ENCODE peak calls at places on chromosomes 7 and 10, in nine cellular contexts. U is MG63; Q is lung; X is GM12891; J is bronchial epithelial cell; C is stimulated activated CD4-positive, alpha-beta T cell treated with anti-CD3 and anti-CD28 coated beads, Interleukin-2, amount 100 ng/mL, for 48 hours; B is upper lobe of right lung; G is DMS153; O is occipital lobe. Y is an unnamed sample.

GRCh38 chr10:5071411-5072198 is 22.6 kb upstream of the AKR1C3 start:
- DNase-seq in Q (peak), B (no peak), G (peak), O (peak), U (peak), X (no peak), J (peak), C (no peak), Y (peak)

GRCh38 chr10:21475393-21475792 is 50.1 kb downstream of the SKIDA1 start:
- DNase-seq in U (no peak), X (no peak), B (no peak), C (no peak), G (no peak), J (no peak), Q (no peak), O (no peak), Y (no peak)

GRCh38 chr10:6204341-6205191 is 1.8 kb downstream of the PFKFB3 start:
- DNase-seq in C (no peak), G (no peak), X (no peak), J (peak), Q (peak), U (peak), O (peak), B (peak), Y (no peak)

GRCh38 chr7:107047902-107048782 is 3.6 kb downstream of the PRKAR2B start:
- DNase-seq in O (no peak), J (no peak), X (no peak), B (no peak), G (no peak), C (no peak), U (no peak), Q (no peak), Y (no peak)

GRCh38 chr7:117127585-117128168 is 174.4 kb downstream of the ST7 start:
- DNase-seq in Q (peak), B (no peak), O (no peak), J (peak), C (peak), U (no peak), X (no peak), G (peak), Y (no peak)

GRCh38 chr10:44395902-44396670 is 11.2 kb upstream of the CXCL12 start:
- DNase-seq in Q (no peak), J (no peak), C (no peak), B (peak), U (no peak), G (no peak), O (no peak), X (no peak), Y (no peak)

GRCh38 chr10:95501203-95502094 is 59.7 kb downstream of the SORBS1 start:
- DNase-seq in U (no peak), X (no peak), C (no peak), Q (no peak), B (no peak), G (no peak), O (no peak), J (peak), Y (no peak)

GRCh38 chr10:43056568-43057011 is 20.3 kb upstream of the RET start:
- DNase-seq in U (no peak), J (no peak), G (no peak), O (no peak), C (no peak), Q (no peak), X (no peak), B (peak), Y (no peak)

GRCh38 chr10:70130878-70131559 is 1.6 kb downstream of the AIFM2 start:
- DNase-seq in Q (no peak), O (no peak), U (no peak), C (no peak), B (peak), X (no peak), G (no peak), J (peak), Y (no peak)

GRCh38 chr7:80942261-80943041 is 23.6 kb upstream of the SEMA3C start:
- DNase-seq in C (no peak), U (peak), G (no peak), Q (peak), O (no peak), B (no peak), J (peak), X (no peak), Y (peak)

GRCh38 chr10:47348661-47349470 is 703 bp downstream of the RBP3 start:
- DNase-seq in X (no peak), B (no peak), C (no peak), J (no peak), Q (no peak), G (no peak), U (no peak), O (no peak), Y (no peak)

GRCh38 chr10:2460846-2461245 is 606.5 kb upstream of the PFKP start:
- DNase-seq in G (no peak), O (no peak), C (no peak), J (no peak), X (no peak), U (no peak), B (no peak), Q (no peak), Y (no peak)

GRCh38 chr10:80275756-80276155 is 13.7 kb downstream of the MAT1A start:
- DNase-seq in G (no peak), B (no peak), X (no peak), J (no peak), U (no peak), C (no peak), Q (no peak), O (no peak), Y (no peak)

GRCh38 chr7:107152011-107152410 is 16.8 kb upstream of the HBP1 start:
- DNase-seq in X (no peak), U (no peak), C (no peak), J (peak), Q (no peak), G (no peak), B (no peak), O (no peak), Y (no peak)

GRCh38 chr10:49220031-49220430 is 31.8 kb upstream of the TMEM273 start:
- DNase-seq in U (no peak), G (no peak), J (peak), X (no peak), Q (no peak), C (no peak), O (no peak), B (no peak), Y (no peak)

GRCh38 chr10:104311184-104311720 is 27.0 kb downstream of the ITPRIP start:
- DNase-seq in O (no peak), U (no peak), G (no peak), B (no peak), J (no peak), Q (no peak), C (no peak), X (no peak), Y (no peak)

GRCh38 chr10:90817173-90817889 is 40.5 kb downstream of the HTR7 start:
- DNase-seq in B (no peak), C (no peak), Q (no peak), X (no peak), O (no peak), J (peak), G (no peak), U (no peak), Y (no peak)

GRCh38 chr10:78623577-78624215 is 445.1 kb upstream of the ZMIZ1 start:
- DNase-seq in C (no peak), O (no peak), X (no peak), G (peak), U (peak), B (no peak), Q (no peak), J (peak), Y (no peak)

GRCh38 chr7:129925416-129926002 is 27.3 kb downstream of the UBE2H start:
- DNase-seq in B (no peak), X (no peak), J (no peak), Q (no peak), O (no peak), C (no peak), G (no peak), U (no peak), Y (no peak)

GRCh38 chr7:140551334-140552239 is 72.3 kb upstream of the MKRN1 start:
- DNase-seq in O (no peak), G (no peak), B (no peak), J (no peak), Q (no peak), U (no peak), X (no peak), C (no peak), Y (no peak)

GRCh38 chr10:50395279-50395678 is 144.0 kb upstream of the ASAH2 start:
- DNase-seq in X (no peak), U (peak), J (peak), G (no peak), O (no peak), B (no peak), C (no peak), Q (peak), Y (no peak)

GRCh38 chr7:54961391-54961790 is 57.4 kb upstream of the EGFR start:
- DNase-seq in B (no peak), X (no peak), O (no peak), Q (no peak), C (no peak), U (no peak), G (no peak), J (peak), Y (no peak)

GRCh38 chr7:92586403-92586802 is 3.8 kb downstream of the FAM133B start:
- DNase-seq in X (no peak), O (no peak), Q (no peak), J (peak), C (no peak), U (no peak), B (no peak), G (no peak), Y (no peak)

GRCh38 chr10:14543048-14543903 is 212.6 kb upstream of the FRMD4A start:
- DNase-seq in Q (no peak), O (no peak), B (peak), X (no peak), G (no peak), C (no peak), J (no peak), U (no peak), Y (no peak)

GRCh38 chr7:6057316-6058128 is 26.3 kb downstream of the ANKRD61 start:
- DNase-seq in U (peak), X (no peak), C (no peak), J (no peak), B (no peak), G (no peak), Q (no peak), O (no peak), Y (no peak)

GRCh38 chr10:31774291-31774900 is 154.2 kb downstream of the ARHGAP12 start:
- DNase-seq in J (no peak), C (no peak), B (no peak), Q (no peak), X (no peak), G (no peak), U (no peak), O (no peak), Y (no peak)

GRCh38 chr7:28986028-28986427 is 27.9 kb upstream of the TRIL start:
- DNase-seq in G (no peak), J (peak), Q (peak), C (no peak), X (no peak), O (no peak), U (no peak), B (peak), Y (no peak)